ENCODE peak calls at places on chromosomes 11 and 22, in nine cellular contexts. C, V, P, M, X, O, Y, T and W are unnamed samples.
A peak's percentile ranks its signal among the peaks of the same experiment; 100 is the strongest.

GRCh38 chr22:23984430-23984829 is 4.5 kb downstream of the GSTT2 start:
- DNase-seq in C (no peak), V (no peak), P (no peak), M (no peak), X (peak; percentile 48), O (no peak), Y (no peak), T (no peak), W (no peak)

GRCh38 chr22:20582520-20583361 is 75.3 kb downstream of the MED15 start:
- DNase-seq in C (no peak), V (no peak), P (peak; percentile 60), M (no peak), X (no peak), O (no peak), Y (no peak), T (no peak), W (no peak)

GRCh38 chr22:47564651-47565050 is 802.2 kb downstream of the TBC1D22A start:
- DNase-seq in C (no peak), V (no peak), P (no peak), M (no peak), X (no peak), O (no peak), Y (no peak), T (peak; percentile 42), W (no peak)

GRCh38 chr22:35839811-35840739 is 122.4 kb downstream of the APOL5 start:
- DNase-seq in C (peak; percentile 72), V (peak; percentile 86), P (peak; percentile 90), M (no peak), X (peak; percentile 95), O (peak; percentile 68), Y (peak; percentile 94), T (peak; percentile 96), W (peak; percentile 82)

GRCh38 chr11:32341676-32342613 is 93.4 kb downstream of the WT1 start:
- DNase-seq in C (no peak), V (no peak), P (no peak), M (no peak), X (no peak), O (no peak), Y (no peak), T (no peak), W (no peak)

GRCh38 chr11:32427616-32427934 is 7.8 kb downstream of the WT1 start:
- DNase-seq in C (no peak), V (no peak), P (no peak), M (no peak), X (no peak), O (no peak), Y (no peak), T (no peak), W (no peak)

GRCh38 chr22:37496651-37497599 is 10.7 kb upstream of the MFNG start:
- DNase-seq in C (no peak), V (no peak), P (no peak), M (no peak), X (no peak), O (no peak), Y (no peak), T (no peak), W (no peak)

GRCh38 chr11:117044287-117045035 is 53.8 kb downstream of the SIK3 start:
- DNase-seq in C (no peak), V (no peak), P (no peak), M (no peak), X (no peak), O (no peak), Y (no peak), T (no peak), W (no peak)

GRCh38 chr11:45859661-45860140 is 12.4 kb downstream of the CRY2 start:
- DNase-seq in C (peak; percentile 95), V (peak; percentile 94), P (peak; percentile 95), M (no peak), X (no peak), O (peak; percentile 93), Y (peak; percentile 99), T (peak; percentile 97), W (peak; percentile 93)

GRCh38 chr22:46069518-46070214 is 80.7 kb upstream of the PPARA start:
- DNase-seq in C (peak; percentile 84), V (peak; percentile 89), P (peak; percentile 81), M (no peak), X (peak; percentile 91), O (peak; percentile 94), Y (peak; percentile 96), T (no peak), W (peak; percentile 95)

GRCh38 chr11:95674669-95675358 is 114.8 kb downstream of the FAM76B start:
- DNase-seq in C (no peak), V (no peak), P (no peak), M (no peak), X (no peak), O (no peak), Y (no peak), T (no peak), W (no peak)

GRCh38 chr22:32855023-32855756 is 53.7 kb downstream of the TIMP3 start:
- DNase-seq in C (no peak), V (no peak), P (no peak), M (no peak), X (no peak), O (no peak), Y (no peak), T (no peak), W (no peak)

GRCh38 chr22:32852346-32853251 is 51.1 kb downstream of the TIMP3 start:
- DNase-seq in C (no peak), V (no peak), P (no peak), M (no peak), X (no peak), O (no peak), Y (peak; percentile 86), T (no peak), W (peak; percentile 68)

GRCh38 chr22:32853662-32854061 is 52.2 kb downstream of the TIMP3 start:
- DNase-seq in C (no peak), V (no peak), P (no peak), M (no peak), X (no peak), O (no peak), Y (no peak), T (no peak), W (no peak)

GRCh38 chr22:32850591-32851517 is 49.3 kb downstream of the TIMP3 start:
- DNase-seq in C (peak; percentile 43), V (peak; percentile 63), P (peak; percentile 87), M (no peak), X (no peak), O (peak; percentile 62), Y (peak; percentile 97), T (no peak), W (no peak)

DNA sequence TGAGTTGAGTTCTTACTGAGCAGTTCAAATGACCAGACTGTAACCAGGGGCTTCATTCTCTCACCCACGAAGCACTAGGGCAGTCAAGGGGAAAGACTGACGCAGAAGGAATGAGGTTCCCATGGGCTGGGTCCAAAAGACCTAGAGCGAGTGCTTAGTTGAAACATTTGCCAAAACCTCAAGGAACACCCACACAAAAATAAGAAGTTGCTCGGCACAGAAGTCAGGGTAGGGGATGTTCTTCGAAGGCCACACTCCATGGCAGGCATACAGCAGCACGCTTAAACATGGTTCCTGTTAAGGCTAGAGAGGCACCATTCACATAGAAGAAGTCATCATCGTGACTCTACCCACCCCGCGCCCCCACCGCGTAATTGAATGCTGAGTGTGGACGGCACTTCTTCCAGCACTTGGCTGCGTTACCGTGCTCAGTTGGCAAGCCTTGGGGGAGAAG is 52.9 kb downstream of the TIMP3 start:
- DNase-seq in C (no peak), V (no peak), P (no peak), M (no peak), X (no peak), O (no peak), Y (no peak), T (no peak), W (no peak)
- H3K27ac ChIP-seq in C (no peak overlapping the region), V (no peak overlapping the region), P (peak overlapping the region; percentile 73), M (no peak overlapping the region), X (no peak overlapping the region), O (no peak overlapping the region), Y (no peak overlapping the region), T (no peak overlapping the region), W (no peak overlapping the region)

DNA sequence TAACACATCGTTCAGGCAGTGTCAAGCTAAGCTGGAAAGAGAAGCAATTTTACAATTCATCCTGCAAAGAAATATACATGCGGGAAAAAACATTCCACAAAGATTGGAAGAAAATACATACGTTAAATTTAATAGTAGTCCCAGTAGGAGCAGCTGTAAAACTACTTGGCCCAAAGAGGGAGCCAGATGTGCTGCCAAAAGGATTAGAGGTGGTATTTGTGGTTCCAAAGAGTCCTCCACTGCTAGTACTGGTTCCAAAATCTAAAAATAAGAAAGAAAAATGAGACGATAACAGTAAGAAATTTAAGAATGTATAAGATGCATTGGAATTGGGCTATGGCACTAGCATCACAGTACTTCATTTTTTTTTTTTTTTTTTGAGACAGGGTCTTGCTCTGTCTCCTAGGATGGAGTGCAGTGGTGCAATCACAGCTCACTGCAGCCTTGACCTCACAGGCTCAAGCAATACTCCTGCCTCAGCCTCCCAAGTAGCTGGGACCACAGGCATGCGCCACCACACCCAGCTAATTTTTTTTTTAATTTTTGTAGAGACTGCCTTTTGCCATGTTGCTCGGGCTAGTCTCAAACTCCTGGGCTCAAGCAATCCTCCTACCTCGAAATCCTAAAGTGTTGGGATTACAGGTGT is 21.5 kb downstream of the NUP98 start:
- DNase-seq in C (no peak), V (no peak), P (no peak), M (no peak), X (no peak), O (no peak), Y (no peak), T (no peak), W (no peak)
- TF ChIP-seq CTCF in C (no peak), V (no peak), P (no peak), M (no peak), X (no peak), O (no peak), Y (no peak), T (no peak), W (no peak)

DNA sequence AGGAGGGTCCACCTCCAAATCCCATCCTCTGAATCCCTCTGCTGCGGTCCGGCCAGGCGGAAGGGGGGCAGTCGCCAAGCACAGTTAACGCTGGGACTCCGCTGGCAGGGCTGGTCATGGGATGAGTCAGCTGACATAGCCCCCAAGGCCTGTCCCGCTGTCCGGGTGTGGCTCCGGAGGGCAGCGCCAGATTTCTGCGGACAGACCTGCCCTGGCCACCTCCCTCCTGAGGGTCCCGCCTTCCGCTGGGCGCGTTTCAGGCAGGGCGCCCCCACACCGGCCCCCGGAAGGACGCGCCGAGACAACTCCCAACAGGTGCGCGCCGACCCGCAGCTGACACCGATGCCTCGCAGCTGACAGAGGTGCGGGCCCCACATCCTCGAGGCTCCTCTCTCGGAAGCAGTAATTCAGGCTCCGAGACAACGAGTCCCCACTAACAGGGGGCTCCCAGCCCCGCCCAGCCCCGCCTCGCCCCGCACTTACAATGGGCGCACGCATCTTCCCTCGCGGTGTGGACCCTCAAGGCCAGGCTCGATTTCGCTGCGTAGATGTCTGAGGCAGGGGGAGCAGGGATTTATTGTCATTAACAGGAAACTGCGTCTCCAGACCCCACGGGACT is 607 bp downstream of the PLAAT3 start:
- DNase-seq in C (peak; percentile 44), V (peak; percentile 38), P (peak; percentile 76), M (no peak), X (no peak), O (peak; percentile 63), Y (peak; percentile 84), T (no peak), W (no peak)
- TF ChIP-seq POLR2AphosphoS5 in C (no peak), V (no peak), P (no peak), M (no peak), X (no peak), O (peak; percentile 16), Y (peak; percentile 49), T (no peak), W (no peak)

DNA sequence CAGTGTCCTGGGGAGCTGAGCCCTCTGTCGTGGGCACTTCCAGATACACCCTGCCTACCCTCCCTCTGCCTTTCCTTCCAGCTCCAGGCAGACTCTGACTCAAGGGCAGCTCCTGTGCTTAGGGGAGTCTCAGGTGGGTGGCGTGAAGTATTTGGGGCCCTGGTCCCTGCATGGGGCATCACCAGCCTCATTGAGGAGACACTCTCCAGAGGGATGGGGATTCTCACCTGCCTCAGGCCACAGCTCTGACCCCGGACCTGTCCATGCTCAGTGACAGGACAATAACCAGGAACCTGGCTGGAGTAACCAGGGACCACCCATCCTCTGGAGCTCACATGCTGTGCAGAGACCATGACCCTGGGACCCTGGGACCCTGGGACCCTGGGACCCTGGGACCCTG is 41.2 kb downstream of the GGTLC2 start:
- DNase-seq in C (no peak), V (no peak), P (no peak), M (no peak), X (no peak), O (no peak), Y (peak; percentile 37), T (no peak), W (no peak)
- H3K27ac ChIP-seq in C (no peak overlapping the region), V (peak overlapping the region; percentile 21), P (no peak overlapping the region), M (peak overlapping the region; percentile 9), X (no peak overlapping the region), O (no peak overlapping the region), Y (no peak overlapping the region), T (no peak overlapping the region), W (no peak overlapping the region)